ENCODE peak calls at places on chromosomes 13 and 19, in nine cellular contexts. S, X, L, E, T, B, M, U and D are unnamed samples.

GRCh38 chr13:108728370-108728769 is 99.0 kb downstream of the MYO16 start:
- DNase-seq in S (no peak), X (no peak), L (peak; percentile 13), E (no peak), T (no peak), B (no peak), M (no peak), U (no peak), D (no peak)

GRCh38 chr13:76803831-76804230 is 82.4 kb downstream of the KCTD12 start:
- DNase-seq in S (no peak), X (no peak), L (no peak), E (no peak), T (no peak), B (no peak), M (no peak), U (no peak), D (no peak)

GRCh38 chr19:30071871-30072270 is 129.8 kb downstream of the URI1 start:
- DNase-seq in S (no peak), X (no peak), L (no peak), E (no peak), T (no peak), B (no peak), M (no peak), U (peak; percentile 60), D (peak; percentile 15)

GRCh38 chr19:16106121-16106520 is 5.6 kb upstream of the RAB8A start:
- DNase-seq in S (no peak), X (no peak), L (no peak), E (no peak), T (no peak), B (no peak), M (no peak), U (no peak), D (no peak)

GRCh38 chr19:4343845-4344713 is 717 bp downstream of the MPND start:
- DNase-seq in S (no peak), X (no peak), L (no peak), E (no peak), T (no peak), B (no peak), M (no peak), U (peak; percentile 88), D (no peak)

GRCh38 chr19:40933025-40933424 is 51.0 kb upstream of the CYP2A7 start:
- DNase-seq in S (peak; percentile 46), X (no peak), L (no peak), E (no peak), T (no peak), B (no peak), M (no peak), U (no peak), D (no peak)

GRCh38 chr19:14507704-14508246 is 10.4 kb downstream of the DNAJB1 start:
- DNase-seq in S (peak; percentile 60), X (peak; percentile 29), L (peak; percentile 74), E (no peak), T (no peak), B (no peak), M (no peak), U (no peak), D (no peak)

GRCh38 chr19:40274585-40275544 is 10.3 kb downstream of the AKT2 start:
- DNase-seq in S (no peak), X (no peak), L (no peak), E (no peak), T (no peak), B (peak; percentile 69), M (no peak), U (peak; percentile 68), D (peak; percentile 43)

GRCh38 chr13:109671919-109672318 is 114.5 kb downstream of the IRS2 start:
- DNase-seq in S (peak; percentile 45), X (no peak), L (no peak), E (no peak), T (no peak), B (no peak), M (no peak), U (no peak), D (no peak)

GRCh38 chr13:109586509-109587346 is 199.7 kb downstream of the IRS2 start:
- DNase-seq in S (no peak), X (no peak), L (peak; percentile 59), E (no peak), T (no peak), B (no peak), M (no peak), U (no peak), D (no peak)